ENCODE peak calls at places on chromosomes 2 and 18, in seven cellular contexts. W is foreskin keratinocyte; G is NCI-H524; I is renal cortical epithelial cell; O is pulmonary artery endothelial cell; V is effector memory CD4-positive, alpha-beta T cell; T is epithelial cell of esophagus. Q is an unnamed sample.

GRCh38 chr2:85116207-85116606 is 17.0 kb upstream of the TCF7L1 start:
- DNase-seq in T (no peak), V (no peak), G (no peak), O (no peak), I (no peak), W (no peak), Q (no peak)

GRCh38 chr2:45067859-45068642 is 58.8 kb upstream of the SIX2 start:
- DNase-seq in T (no peak), W (no peak), I (peak), V (no peak), O (no peak), G (peak), Q (no peak)

GRCh38 chr2:119243621-119244020 is 20.0 kb downstream of the STEAP3 start:
- DNase-seq in O (no peak), G (no peak), W (no peak), T (no peak), V (no peak), I (no peak), Q (no peak)

GRCh38 chr2:24077535-24077877 is 1.4 kb upstream of the SF3B6 start:
- DNase-seq in T (no peak), O (no peak), G (no peak), W (no peak), V (no peak), I (no peak), Q (no peak)

GRCh38 chr2:100903534-100904258 is 83.8 kb downstream of the NPAS2 start:
- DNase-seq in V (no peak), W (peak), I (peak), O (no peak), T (peak), G (no peak), Q (peak)

GRCh38 chr2:212421571-212422334 is 116.8 kb downstream of the ERBB4 start:
- DNase-seq in I (peak), V (no peak), O (no peak), T (peak), G (no peak), W (no peak), Q (no peak)

GRCh38 chr2:40457846-40458245 is 6.0 kb upstream of the SLC8A1 start:
- DNase-seq in W (no peak), I (peak), G (no peak), V (no peak), O (no peak), T (no peak), Q (no peak)

GRCh38 chr2:197215988-197216979 is 94.3 kb downstream of the ANKRD44 start:
- DNase-seq in W (no peak), T (peak), V (no peak), I (no peak), G (no peak), O (no peak), Q (no peak)

GRCh38 chr2:221649045-221649444 is 76.9 kb upstream of the EPHA4 start:
- DNase-seq in W (no peak), I (peak), T (no peak), G (no peak), O (peak), V (no peak), Q (no peak)

GRCh38 chr2:24566630-24567029 is 75.6 kb downstream of the NCOA1 start:
- DNase-seq in I (no peak), O (no peak), T (no peak), W (no peak), G (no peak), V (no peak), Q (no peak)

GRCh38 chr2:146821836-146822316 is 1023.0 kb upstream of the ACVR2A start:
- DNase-seq in T (peak), O (peak), V (no peak), W (peak), I (peak), G (no peak), Q (no peak)

GRCh38 chr2:239616729-239617128 is 215.9 kb upstream of the HDAC4 start:
- DNase-seq in G (no peak), V (no peak), W (no peak), T (no peak), O (no peak), I (no peak), Q (no peak)

GRCh38 chr2:238126338-238126737 is 12.1 kb upstream of the KLHL30 start:
- DNase-seq in O (no peak), T (no peak), W (no peak), V (no peak), G (no peak), I (no peak), Q (no peak)

GRCh38 chr2:225429718-225430117 is 30.2 kb downstream of the NYAP2 start:
- DNase-seq in I (peak), O (no peak), W (no peak), T (no peak), G (peak), V (no peak), Q (no peak)

GRCh38 chr18:49207373-49207772 is 253.1 kb downstream of the DYM start:
- DNase-seq in V (no peak), T (peak), O (peak), W (peak), G (no peak), I (peak), Q (no peak)

GRCh38 chr18:79123948-79124347 is 54.8 kb downstream of the ATP9B start:
- DNase-seq in W (peak), T (peak), V (no peak), G (no peak), O (no peak), I (no peak), Q (no peak)

GRCh38 chr18:60092073-60092472 is 192.3 kb downstream of the PMAIP1 start:
- DNase-seq in W (no peak), G (no peak), T (no peak), V (no peak), I (no peak), O (no peak), Q (no peak)

GRCh38 chr2:199433204-199433832 is 24.4 kb downstream of the SATB2 start:
- DNase-seq in W (no peak), T (no peak), I (peak), V (no peak), O (no peak), G (no peak), Q (no peak)

GRCh38 chr2:152581360-152581759 is 135.9 kb downstream of the PRPF40A start:
- DNase-seq in V (no peak), T (peak), I (no peak), O (no peak), G (no peak), W (no peak), Q (no peak)